ENCODE peak calls at places on chromosome 20, in four cellular contexts. X is naive thymus-derived CD8-positive, alpha-beta T cell; K is iPS-NIHi11; M is stimulated activated CD8-positive, alpha-beta memory T cell treated with anti-CD3 and anti-CD28 coated beads, Interleukin-15, amount 100 ng/mL, for 1 hour. I is an unnamed sample.

GRCh38 chr20:64083380-64084208 is 604 bp downstream of the LKAAEAR1 start:
- DNase-seq in K (peak), M (no peak), X (peak), I (peak)

GRCh38 chr20:20407891-20408805 is 40.2 kb downstream of the INSM1 start:
- DNase-seq in K (no peak), M (no peak), X (no peak), I (no peak)

GRCh38 chr20:58231678-58232077 is 3.2 kb upstream of the ANKRD60 start:
- DNase-seq in X (no peak), M (no peak), K (no peak), I (no peak)

GRCh38 chr20:36099106-36099505 is 55.4 kb upstream of the EPB41L1 start:
- DNase-seq in X (no peak), K (no peak), M (no peak), I (no peak)

GRCh38 chr20:2749343-2749950 is 51.0 kb downstream of the CPXM1 start:
- DNase-seq in M (no peak), X (no peak), K (no peak), I (no peak)

GRCh38 chr20:62055106-62055861 is 10.4 kb downstream of the TAF4 start:
- DNase-seq in K (no peak), X (no peak), M (no peak), I (no peak)

GRCh38 chr20:41249781-41250281 is 67.7 kb downstream of the ZHX3 start:
- DNase-seq in M (no peak), K (peak), X (no peak), I (no peak)

GRCh38 chr20:59525500-59526241 is 78.7 kb upstream of the PHACTR3 start:
- DNase-seq in X (no peak), K (peak), M (no peak), I (peak)

GRCh38 chr20:63125893-63126601 is 89.9 kb downstream of the YTHDF1 start:
- DNase-seq in K (no peak), M (no peak), X (no peak), I (no peak)

GRCh38 chr20:61875221-61875885 is 190.3 kb downstream of the TAF4 start:
- DNase-seq in K (peak), X (no peak), M (no peak), I (no peak)

GRCh38 chr20:24871429-24872213 is 77.4 kb upstream of the CST7 start:
- DNase-seq in M (no peak), X (no peak), K (no peak), I (no peak)

GRCh38 chr20:4482378-4482777 is 239.3 kb upstream of the PRND start:
- DNase-seq in M (no peak), X (no peak), K (no peak), I (no peak)

GRCh38 chr20:64176548-64177419 is 12.5 kb downstream of the MYT1 start:
- DNase-seq in X (no peak), K (no peak), M (no peak), I (no peak)

GRCh38 chr20:52983726-52984450 is 11.7 kb downstream of the TSHZ2 start:
- DNase-seq in M (no peak), X (no peak), K (no peak), I (no peak)

GRCh38 chr20:51934301-51935002 is 132.1 kb upstream of the SALL4 start:
- DNase-seq in X (no peak), K (no peak), M (no peak), I (no peak)

GRCh38 chr20:137668-138131 is 4.7 kb upstream of the DEFB126 start:
- DNase-seq in K (no peak), M (no peak), X (no peak), I (peak)

GRCh38 chr20:38748097-38748862 is at the start of gene ACTR5:
- DNase-seq in M (peak), K (peak), X (peak), I (peak)

GRCh38 chr20:50728486-50728980 is 2.8 kb upstream of the PARD6B start:
- DNase-seq in K (no peak), M (no peak), X (no peak), I (no peak)

GRCh38 chr20:36216314-36217025 is 19.8 kb upstream of the AAR2 start:
- DNase-seq in X (no peak), K (no peak), M (no peak), I (no peak)

GRCh38 chr20:58555078-58555765 is 40.0 kb upstream of the APCDD1L start:
- DNase-seq in M (no peak), X (no peak), K (no peak), I (no peak)

GRCh38 chr20:15220009-15220656 is 882.7 kb upstream of the FLRT3 start:
- DNase-seq in X (no peak), K (no peak), M (no peak), I (no peak)

GRCh38 chr20:24764027-24764797 is 184.9 kb upstream of the CST7 start:
- DNase-seq in M (no peak), X (no peak), K (no peak), I (no peak)

GRCh38 chr20:44153636-44154043 is 33.3 kb downstream of the JPH2 start:
- DNase-seq in K (no peak), X (no peak), M (no peak), I (no peak)

GRCh38 chr20:37223053-37223452 is 38.6 kb downstream of the GHRH start:
- DNase-seq in M (no peak), K (no peak), X (no peak), I (no peak)

GRCh38 chr20:63641792-63642517 is 11.3 kb downstream of the STMN3 start:
- DNase-seq in M (peak), K (peak), X (peak), I (peak)

GRCh38 chr20:57481281-57481711 is 43.6 kb downstream of the CTCFL start:
- DNase-seq in M (no peak), K (no peak), X (no peak), I (peak)

GRCh38 chr20:49466114-49466912 is 16.2 kb downstream of the KCNB1 start:
- DNase-seq in X (no peak), K (peak), M (no peak), I (no peak)

GRCh38 chr20:19628570-19629134 is 129.4 kb upstream of the RIN2 start:
- DNase-seq in M (no peak), K (peak), X (no peak), I (peak)

GRCh38 chr20:59055302-59055701 is 12.7 kb upstream of the PRELID3B start:
- DNase-seq in X (no peak), M (no peak), K (no peak), I (no peak)

GRCh38 chr20:50663095-50663821 is 28.1 kb downstream of the RIPOR3 start:
- DNase-seq in X (no peak), M (no peak), K (no peak), I (no peak)

GRCh38 chr20:35600176-35600995 is 15.2 kb upstream of the SPAG4 start:
- DNase-seq in X (no peak), M (no peak), K (peak), I (no peak)

GRCh38 chr20:39109933-39110818 is 148.0 kb downstream of the DHX35 start:
- DNase-seq in K (peak), M (no peak), X (no peak), I (no peak)

GRCh38 chr20:33282991-33283555 is at the start of gene BPIFB1:
- DNase-seq in K (no peak), X (no peak), M (no peak), I (no peak)

GRCh38 chr20:32978009-32978335 is 26.3 kb downstream of the SUN5 start:
- DNase-seq in X (no peak), K (no peak), M (no peak), I (no peak)

GRCh38 chr20:51166489-51166888 is 143.6 kb upstream of the KCNG1 start:
- DNase-seq in X (no peak), M (no peak), K (no peak), I (no peak)

GRCh38 chr20:57779401-57780003 is 69.7 kb upstream of the PMEPA1 start:
- DNase-seq in M (no peak), X (no peak), K (peak), I (no peak)

GRCh38 chr20:420721-421574 is 12.8 kb downstream of the RBCK1 start:
- DNase-seq in M (no peak), X (no peak), K (peak), I (no peak)

GRCh38 chr20:3778976-3779375 is 2.3 kb downstream of the SPEF1 start:
- DNase-seq in M (no peak), K (no peak), X (no peak), I (no peak)